ENCODE peak calls at places on chromosomes 13 and 19, in eight cellular contexts. One of them, this sample, is unnamed.

GRCh38 chr19:10952809-10953208 is 8.0 kb upstream of the SMARCA4 start:
- DNase-seq in astrocyte: no peak
- DNase-seq in K562: no peak
- DNase-seq in GM23248: no peak
- DNase-seq in PC-3: peak; percentile 97
- DNase-seq in MM.1S: no peak
- DNase-seq in fibroblast of lung: no peak
- DNase-seq in HCT116: peak; percentile 26
- DNase-seq in this sample: no peak

GRCh38 chr13:35198821-35199220 is 256.8 kb downstream of the NBEA start:
- DNase-seq in fibroblast of lung: no peak
- DNase-seq in GM23248: no peak
- DNase-seq in K562: no peak
- DNase-seq in HCT116: no peak
- DNase-seq in astrocyte: no peak
- DNase-seq in PC-3: no peak
- DNase-seq in MM.1S: no peak
- DNase-seq in this sample: no peak

GRCh38 chr19:55640043-55640576 is 692 bp upstream of the ZNF580 start:
- DNase-seq in K562: peak; percentile 81
- DNase-seq in astrocyte: peak; percentile 61
- DNase-seq in MM.1S: no peak
- DNase-seq in GM23248: peak; percentile 93
- DNase-seq in PC-3: no peak
- DNase-seq in HCT116: no peak
- DNase-seq in fibroblast of lung: peak; percentile 75
- DNase-seq in this sample: no peak

GRCh38 chr19:46205183-46205984 is 24.2 kb upstream of the IGFL1 start:
- DNase-seq in fibroblast of lung: no peak
- DNase-seq in MM.1S: no peak
- DNase-seq in PC-3: no peak
- DNase-seq in astrocyte: no peak
- DNase-seq in K562: peak; percentile 33
- DNase-seq in GM23248: no peak
- DNase-seq in HCT116: no peak
- DNase-seq in this sample: no peak

GRCh38 chr19:50358483-50359431 is 6.7 kb downstream of the NAPSA start:
- DNase-seq in GM23248: peak; percentile 17
- DNase-seq in astrocyte: no peak
- DNase-seq in PC-3: peak; percentile 32
- DNase-seq in fibroblast of lung: peak; percentile 51
- DNase-seq in K562: peak; percentile 92
- DNase-seq in HCT116: no peak
- DNase-seq in MM.1S: no peak
- DNase-seq in this sample: peak; percentile 36

GRCh38 chr13:44397766-44398223 is 24.2 kb downstream of the SERP2 start:
- DNase-seq in HCT116: no peak
- DNase-seq in GM23248: no peak
- DNase-seq in K562: peak; percentile 88
- DNase-seq in PC-3: no peak
- DNase-seq in fibroblast of lung: no peak
- DNase-seq in MM.1S: no peak
- DNase-seq in astrocyte: peak; percentile 27
- DNase-seq in this sample: no peak

GRCh38 chr19:588093-588742 is 1.5 kb upstream of the HCN2 start:
- DNase-seq in K562: peak; percentile 76
- DNase-seq in GM23248: peak; percentile 92
- DNase-seq in HCT116: peak; percentile 69
- DNase-seq in PC-3: peak; percentile 78
- DNase-seq in MM.1S: peak; percentile 52
- DNase-seq in astrocyte: no peak
- DNase-seq in fibroblast of lung: peak; percentile 77
- DNase-seq in this sample: peak; percentile 84

GRCh38 chr19:12665281-12665573 is 1.3 kb downstream of the MAN2B1 start:
- DNase-seq in fibroblast of lung: no peak
- DNase-seq in K562: no peak
- DNase-seq in HCT116: no peak
- DNase-seq in MM.1S: no peak
- DNase-seq in GM23248: no peak
- DNase-seq in astrocyte: no peak
- DNase-seq in PC-3: no peak
- DNase-seq in this sample: no peak

GRCh38 chr19:51514866-51515481 is 13.4 kb upstream of the SIGLEC12 start:
- DNase-seq in K562: peak; percentile 85
- DNase-seq in MM.1S: peak; percentile 39
- DNase-seq in astrocyte: peak; percentile 6
- DNase-seq in fibroblast of lung: peak; percentile 60
- DNase-seq in GM23248: peak; percentile 65
- DNase-seq in PC-3: peak; percentile 89
- DNase-seq in HCT116: peak; percentile 47
- DNase-seq in this sample: peak; percentile 33

GRCh38 chr19:1873524-1874473 is 10.4 kb upstream of the KLF16 start:
- DNase-seq in MM.1S: no peak
- DNase-seq in PC-3: no peak
- DNase-seq in K562: peak; percentile 57
- DNase-seq in astrocyte: no peak
- DNase-seq in HCT116: no peak
- DNase-seq in fibroblast of lung: no peak
- DNase-seq in GM23248: no peak
- DNase-seq in this sample: no peak
- H3K4me3 ChIP-seq in MM.1S: peak overlapping the region; percentile 87
- H3K4me3 ChIP-seq in PC-3: peak overlapping the region; percentile 93
- H3K4me3 ChIP-seq in K562: peak overlapping the region; percentile 100
- H3K4me3 ChIP-seq in astrocyte: peak overlapping the region; percentile 29
- H3K4me3 ChIP-seq in HCT116: peak overlapping the region; percentile 95
- H3K4me3 ChIP-seq in fibroblast of lung: peak overlapping the region; percentile 95
- H3K4me3 ChIP-seq in GM23248: peak overlapping the region; percentile 91
- H3K4me3 ChIP-seq in this sample: peak overlapping the region; percentile 100

DNA sequence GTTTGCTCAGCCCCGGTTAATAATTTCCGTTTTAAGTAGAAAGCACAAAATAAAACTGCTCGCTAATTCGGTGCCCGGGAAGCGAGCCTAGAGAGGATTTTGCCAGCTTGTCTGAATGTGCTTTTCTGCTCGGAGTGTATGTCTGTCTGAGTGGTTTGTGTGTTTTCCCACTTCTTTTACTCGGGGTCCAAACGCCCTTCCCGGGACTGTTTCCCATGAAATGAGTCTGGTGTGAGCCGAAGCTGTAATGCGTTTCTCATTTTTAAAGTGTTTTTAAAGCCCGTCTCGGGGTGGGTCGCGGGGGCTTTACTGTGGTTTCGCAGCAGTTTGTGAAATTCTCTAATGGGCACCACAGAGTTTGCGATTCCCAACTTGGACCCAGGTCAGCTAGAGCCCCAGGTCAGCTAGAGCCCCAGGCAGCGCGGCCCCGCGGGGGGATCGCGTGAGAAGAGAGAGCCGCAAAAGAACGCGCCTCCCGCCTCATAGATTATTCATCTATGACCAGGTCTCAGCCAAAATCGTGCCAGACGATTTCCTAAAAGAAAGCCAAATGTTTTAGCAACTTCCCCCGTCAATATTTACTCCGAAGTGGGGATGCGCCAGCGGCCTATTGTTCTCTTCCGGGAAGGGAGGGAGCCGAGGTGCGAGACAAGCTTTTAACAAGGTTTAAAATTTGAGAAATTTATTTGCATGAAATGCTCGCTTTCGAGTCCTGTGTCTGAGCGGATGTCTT is 2.0 kb downstream of the ZIC2 start:
- DNase-seq in K562: peak; percentile 33
- DNase-seq in GM23248: peak; percentile 57
- DNase-seq in fibroblast of lung: no peak
- DNase-seq in PC-3: no peak
- DNase-seq in HCT116: no peak
- DNase-seq in MM.1S: no peak
- DNase-seq in astrocyte: no peak
- DNase-seq in this sample: no peak
- TF ChIP-seq EZH2 in K562: no peak
- TF ChIP-seq EZH2 in GM23248: peak; percentile 24
- TF ChIP-seq EZH2 in fibroblast of lung: no peak
- TF ChIP-seq EZH2 in PC-3: no peak
- TF ChIP-seq EZH2 in HCT116: no peak
- TF ChIP-seq EZH2 in MM.1S: no peak
- TF ChIP-seq EZH2 in astrocyte: no peak
- TF ChIP-seq EZH2 in this sample: no peak

DNA sequence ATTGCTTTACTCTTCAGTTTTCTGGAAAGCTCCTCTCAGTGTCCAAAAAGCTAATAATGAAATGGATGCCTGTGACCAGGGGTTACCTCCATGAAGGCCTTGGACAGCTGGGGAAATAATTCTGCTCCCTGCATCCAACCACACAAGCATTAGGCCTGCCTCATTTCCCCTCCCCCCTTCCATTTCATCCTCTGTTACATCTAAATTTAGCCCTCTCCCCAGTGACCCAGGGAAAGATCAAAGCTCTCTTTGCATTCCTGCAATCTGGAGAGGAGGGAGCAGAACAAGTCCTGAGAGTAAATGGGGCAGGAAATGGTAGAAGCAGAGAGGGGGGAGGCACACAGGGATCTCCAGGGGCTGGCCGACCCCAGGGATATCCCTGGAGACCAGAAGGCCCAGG is 452.7 kb downstream of the TSHZ3 start:
- DNase-seq in GM23248: no peak
- DNase-seq in HCT116: no peak
- DNase-seq in astrocyte: no peak
- DNase-seq in PC-3: no peak
- DNase-seq in K562: no peak
- DNase-seq in MM.1S: no peak
- DNase-seq in fibroblast of lung: no peak
- DNase-seq in this sample: no peak
- H3K9ac ChIP-seq in GM23248: no peak overlapping the region
- H3K9ac ChIP-seq in HCT116: no peak overlapping the region
- H3K9ac ChIP-seq in astrocyte: no peak overlapping the region
- H3K9ac ChIP-seq in PC-3: no peak overlapping the region
- H3K9ac ChIP-seq in K562: no peak overlapping the region
- H3K9ac ChIP-seq in MM.1S: no peak overlapping the region
- H3K9ac ChIP-seq in fibroblast of lung: no peak overlapping the region
- H3K9ac ChIP-seq in this sample: no peak overlapping the region

DNA sequence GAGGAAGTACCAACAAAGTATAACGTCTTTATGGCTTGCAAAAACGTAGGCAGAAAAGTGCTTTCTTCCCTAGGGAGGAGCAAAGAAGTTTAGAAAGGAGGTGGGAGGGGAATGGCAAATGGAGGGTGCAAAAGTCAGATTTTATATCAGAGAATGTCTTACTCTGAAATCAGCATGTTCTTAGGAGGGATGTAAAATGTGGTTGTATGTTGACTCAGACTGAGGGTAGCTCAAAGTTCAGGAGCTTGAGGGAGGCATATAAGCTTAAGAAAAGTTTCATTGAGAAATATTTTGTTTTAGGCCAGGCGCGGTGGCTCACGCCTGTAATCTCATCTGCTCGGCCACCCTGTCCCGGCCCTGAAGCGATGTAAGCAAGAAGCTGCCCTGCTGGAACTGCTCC is 1.7 kb downstream of the ZNF90 start:
- DNase-seq in GM23248: peak; percentile 14
- DNase-seq in fibroblast of lung: peak; percentile 40
- DNase-seq in HCT116: no peak
- DNase-seq in PC-3: no peak
- DNase-seq in K562: no peak
- DNase-seq in astrocyte: no peak
- DNase-seq in MM.1S: no peak
- DNase-seq in this sample: no peak
- H3K4me3 ChIP-seq in GM23248: peak overlapping the region; percentile 94
- H3K4me3 ChIP-seq in fibroblast of lung: peak overlapping the region; percentile 58
- H3K4me3 ChIP-seq in HCT116: no peak overlapping the region
- H3K4me3 ChIP-seq in PC-3: no peak overlapping the region
- H3K4me3 ChIP-seq in K562: no peak overlapping the region
- H3K4me3 ChIP-seq in astrocyte: peak overlapping the region; percentile 78
- H3K4me3 ChIP-seq in MM.1S: no peak overlapping the region
- H3K4me3 ChIP-seq in this sample: no peak overlapping the region

GRCh38 chr13:45851171-45851889 is at the start of gene SIAH3:
- DNase-seq in HCT116: no peak
- DNase-seq in MM.1S: no peak
- DNase-seq in K562: no peak
- DNase-seq in PC-3: no peak
- DNase-seq in GM23248: peak; percentile 20
- DNase-seq in astrocyte: no peak
- DNase-seq in fibroblast of lung: peak; percentile 21
- DNase-seq in this sample: no peak
- TF ChIP-seq EZH2 in HCT116: no peak
- TF ChIP-seq EZH2 in MM.1S: no peak
- TF ChIP-seq EZH2 in K562: no peak
- TF ChIP-seq EZH2 in PC-3: no peak
- TF ChIP-seq EZH2 in GM23248: peak; percentile 84
- TF ChIP-seq EZH2 in astrocyte: no peak
- TF ChIP-seq EZH2 in fibroblast of lung: peak; percentile 57
- TF ChIP-seq EZH2 in this sample: peak; percentile 64

GRCh38 chr19:1648926-1649541 is 3.4 kb downstream of the TCF3 start:
- DNase-seq in K562: no peak
- DNase-seq in GM23248: peak; percentile 24
- DNase-seq in PC-3: no peak
- DNase-seq in astrocyte: no peak
- DNase-seq in fibroblast of lung: no peak
- DNase-seq in MM.1S: peak; percentile 74
- DNase-seq in HCT116: no peak
- DNase-seq in this sample: no peak
- H3K9ac ChIP-seq in K562: no peak overlapping the region
- H3K9ac ChIP-seq in GM23248: no peak overlapping the region
- H3K9ac ChIP-seq in PC-3: no peak overlapping the region
- H3K9ac ChIP-seq in astrocyte: no peak overlapping the region
- H3K9ac ChIP-seq in fibroblast of lung: no peak overlapping the region
- H3K9ac ChIP-seq in MM.1S: peak overlapping the region; percentile 63
- H3K9ac ChIP-seq in HCT116: no peak overlapping the region
- H3K9ac ChIP-seq in this sample: no peak overlapping the region

GRCh38 chr13:113112893-113113845 is 7.6 kb downstream of the F7 start:
- DNase-seq in astrocyte: no peak
- DNase-seq in K562: no peak
- DNase-seq in PC-3: no peak
- DNase-seq in HCT116: no peak
- DNase-seq in fibroblast of lung: no peak
- DNase-seq in GM23248: no peak
- DNase-seq in MM.1S: no peak
- DNase-seq in this sample: no peak

GRCh38 chr13:113106666-113107065 is 1.1 kb downstream of the F7 start:
- DNase-seq in PC-3: no peak
- DNase-seq in MM.1S: no peak
- DNase-seq in GM23248: no peak
- DNase-seq in astrocyte: no peak
- DNase-seq in K562: no peak
- DNase-seq in fibroblast of lung: no peak
- DNase-seq in HCT116: no peak
- DNase-seq in this sample: no peak

GRCh38 chr13:113109151-113110047 is 3.8 kb downstream of the F7 start:
- DNase-seq in PC-3: no peak
- DNase-seq in astrocyte: no peak
- DNase-seq in K562: no peak
- DNase-seq in fibroblast of lung: no peak
- DNase-seq in GM23248: no peak
- DNase-seq in HCT116: no peak
- DNase-seq in MM.1S: no peak
- DNase-seq in this sample: no peak

GRCh38 chr13:113110852-113111315 is 5.3 kb downstream of the F7 start:
- DNase-seq in K562: no peak
- DNase-seq in fibroblast of lung: no peak
- DNase-seq in GM23248: no peak
- DNase-seq in HCT116: no peak
- DNase-seq in astrocyte: no peak
- DNase-seq in PC-3: no peak
- DNase-seq in MM.1S: no peak
- DNase-seq in this sample: no peak

GRCh38 chr13:113110048-113110851 is 4.7 kb downstream of the F7 start:
- DNase-seq in HCT116: no peak
- DNase-seq in K562: no peak
- DNase-seq in fibroblast of lung: no peak
- DNase-seq in astrocyte: no peak
- DNase-seq in PC-3: no peak
- DNase-seq in MM.1S: no peak
- DNase-seq in GM23248: peak; percentile 37
- DNase-seq in this sample: no peak
- H3K4me3 ChIP-seq in HCT116: no peak overlapping the region
- H3K4me3 ChIP-seq in K562: no peak overlapping the region
- H3K4me3 ChIP-seq in fibroblast of lung: peak overlapping the region; percentile 17
- H3K4me3 ChIP-seq in astrocyte: peak overlapping the region; percentile 5
- H3K4me3 ChIP-seq in PC-3: no peak overlapping the region
- H3K4me3 ChIP-seq in MM.1S: no peak overlapping the region
- H3K4me3 ChIP-seq in GM23248: peak overlapping the region; percentile 40
- H3K4me3 ChIP-seq in this sample: no peak overlapping the region